ENCODE peak calls at places on chromosomes 5 and 9, in four cellular contexts. A, E, F and R are unnamed samples.
A peak's percentile ranks its signal among the peaks of the same experiment; 100 is the strongest.

GRCh38 chr5:31860726-31861432 is 221.9 kb downstream of the PDZD2 start:
- DNase-seq in F (no peak), A (peak; percentile 10), E (no peak), R (no peak)

GRCh38 chr5:126455728-126456127 is 32.5 kb downstream of the GRAMD2B start:
- DNase-seq in E (no peak), F (no peak), A (no peak), R (no peak)

GRCh38 chr9:128456613-128457061 is 831 bp downstream of the ODF2 start:
- DNase-seq in F (peak; percentile 80), E (peak; percentile 89), A (peak; percentile 61), R (peak; percentile 96)

GRCh38 chr5:138986186-138986775 is 111.1 kb upstream of the LRRTM2 start:
- DNase-seq in A (no peak), E (no peak), F (no peak), R (peak; percentile 3)

GRCh38 chr5:83866191-83866590 is 145.5 kb upstream of the HAPLN1 start:
- DNase-seq in E (no peak), A (no peak), F (no peak), R (no peak)

GRCh38 chr5:4651811-4652565 is 488.1 kb upstream of the ADAMTS16 start:
- DNase-seq in F (no peak), E (peak; percentile 16), A (no peak), R (no peak)

GRCh38 chr5:80037366-80037765 is 2.2 kb downstream of the THBS4 start:
- DNase-seq in F (no peak), A (no peak), E (no peak), R (no peak)

GRCh38 chr5:43400082-43400481 is 12.1 kb downstream of the CCL28 start:
- DNase-seq in F (no peak), E (no peak), A (no peak), R (no peak)

GRCh38 chr9:37415011-37415719 is 7.3 kb upstream of the GRHPR start:
- DNase-seq in A (peak; percentile 72), F (peak; percentile 77), E (peak; percentile 92), R (peak; percentile 85)

GRCh38 chr5:22852807-22853670 is at the start of gene CDH12:
- DNase-seq in A (peak; percentile 4), E (peak; percentile 73), F (no peak), R (peak; percentile 48)

GRCh38 chr5:94057655-94058054 is 316.3 kb upstream of the POU5F2 start:
- DNase-seq in F (no peak), E (peak; percentile 42), A (no peak), R (peak; percentile 36)

GRCh38 chr9:115739096-115739875 is 414.3 kb upstream of the PAPPA start:
- DNase-seq in A (no peak), E (no peak), F (no peak), R (no peak)

GRCh38 chr5:66209350-66209749 is 65.2 kb downstream of the SREK1 start:
- DNase-seq in F (no peak), E (peak; percentile 19), A (no peak), R (no peak)

GRCh38 chr5:88144219-88145040 is 124.2 kb downstream of the TMEM161B start:
- DNase-seq in E (peak; percentile 63), A (no peak), F (no peak), R (peak; percentile 43)

GRCh38 chr5:176570044-176570443 is 20.9 kb downstream of the CDHR2 start:
- DNase-seq in E (no peak), F (no peak), A (no peak), R (no peak)

GRCh38 chr9:135346438-135347050 is 133.0 kb upstream of the PPP1R26 start:
- DNase-seq in F (no peak), E (no peak), A (no peak), R (no peak)

GRCh38 chr9:111866976-111867375 is 29.6 kb upstream of the UGCG start:
- DNase-seq in E (no peak), A (peak; percentile 4), F (no peak), R (no peak)

GRCh38 chr5:72383280-72384205 is 63.4 kb downstream of the PTCD2 start:
- DNase-seq in E (no peak), A (no peak), F (no peak), R (no peak)

GRCh38 chr5:143614831-143615230 is 197.1 kb upstream of the HMHB1 start:
- DNase-seq in E (no peak), A (no peak), F (no peak), R (no peak)

GRCh38 chr9:14245901-14246525 is 67.9 kb downstream of the NFIB start:
- DNase-seq in E (no peak), F (no peak), A (no peak), R (no peak)

GRCh38 chr5:137055271-137055872 is 443.8 kb downstream of the SPOCK1 start:
- DNase-seq in A (no peak), E (no peak), F (no peak), R (no peak)

GRCh38 chr5:157025093-157025698 is 33.7 kb downstream of the HAVCR1 start:
- DNase-seq in E (no peak), A (peak; percentile 61), F (no peak), R (no peak)

GRCh38 chr5:93189707-93190120 is 391.3 kb downstream of the NR2F1-AS1 start:
- DNase-seq in E (no peak), F (no peak), A (no peak), R (no peak)

GRCh38 chr5:53984987-53985386 is 325.4 kb downstream of the ARL15 start:
- DNase-seq in F (no peak), A (no peak), E (peak; percentile 14), R (peak; percentile 37)

DNA sequence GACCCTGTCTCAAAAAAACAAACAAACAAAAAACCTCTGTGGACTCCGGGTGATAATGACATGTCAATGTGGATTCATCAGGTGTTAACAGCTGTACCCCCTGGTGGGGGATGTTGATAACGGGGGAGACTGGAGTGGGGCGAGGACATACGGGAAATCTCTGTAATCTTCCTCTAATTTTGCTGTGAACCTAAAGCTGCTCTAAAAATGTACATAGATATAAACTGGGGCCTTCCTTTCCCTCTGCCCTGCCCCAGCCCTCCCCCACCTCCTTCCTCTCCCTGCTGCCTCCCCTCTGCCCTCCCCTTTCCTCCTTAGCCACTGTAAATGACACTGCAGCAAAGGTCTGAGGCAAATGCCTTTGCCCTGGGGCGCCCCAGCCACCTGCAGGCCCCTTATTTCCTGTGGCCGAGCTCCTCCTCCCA is 1.4 kb upstream of the CEL start:
- DNase-seq in A (peak; percentile 20), E (peak; percentile 33), F (no peak), R (peak; percentile 59)
- H3K4me3 ChIP-seq in A (no peak overlapping the region), E (peak overlapping the region; percentile 29), F (no peak overlapping the region), R (no peak overlapping the region)

GRCh38 chr9:130463763-130464745 is 19.3 kb downstream of the ASS1 start:
- DNase-seq in A (no peak), E (no peak), F (no peak), R (no peak)
- H3K27me3 ChIP-seq in A (peaks cover 9% of the 10 kb centered on the region), E (no peaks in the 10 kb centered on the region), F (no peaks in the 10 kb centered on the region), R (no peaks in the 10 kb centered on the region)

GRCh38 chr5:56851258-56851941 is 36.1 kb downstream of the MAP3K1 start:
- DNase-seq in F (no peak), E (no peak), A (no peak), R (no peak)
- H3K4me3 ChIP-seq in F (no peak overlapping the region), E (no peak overlapping the region), A (no peak overlapping the region), R (no peak overlapping the region)

GRCh38 chr5:174750720-174751119 is 26.3 kb downstream of the MSX2 start:
- DNase-seq in A (no peak), F (no peak), E (no peak), R (no peak)
- H3K27me3 ChIP-seq in A (peaks cover 9% of the 10 kb centered on the region), F (no peaks in the 10 kb centered on the region), E (peaks cover 71% of the 10 kb centered on the region), R (peaks cover 45% of the 10 kb centered on the region)

DNA sequence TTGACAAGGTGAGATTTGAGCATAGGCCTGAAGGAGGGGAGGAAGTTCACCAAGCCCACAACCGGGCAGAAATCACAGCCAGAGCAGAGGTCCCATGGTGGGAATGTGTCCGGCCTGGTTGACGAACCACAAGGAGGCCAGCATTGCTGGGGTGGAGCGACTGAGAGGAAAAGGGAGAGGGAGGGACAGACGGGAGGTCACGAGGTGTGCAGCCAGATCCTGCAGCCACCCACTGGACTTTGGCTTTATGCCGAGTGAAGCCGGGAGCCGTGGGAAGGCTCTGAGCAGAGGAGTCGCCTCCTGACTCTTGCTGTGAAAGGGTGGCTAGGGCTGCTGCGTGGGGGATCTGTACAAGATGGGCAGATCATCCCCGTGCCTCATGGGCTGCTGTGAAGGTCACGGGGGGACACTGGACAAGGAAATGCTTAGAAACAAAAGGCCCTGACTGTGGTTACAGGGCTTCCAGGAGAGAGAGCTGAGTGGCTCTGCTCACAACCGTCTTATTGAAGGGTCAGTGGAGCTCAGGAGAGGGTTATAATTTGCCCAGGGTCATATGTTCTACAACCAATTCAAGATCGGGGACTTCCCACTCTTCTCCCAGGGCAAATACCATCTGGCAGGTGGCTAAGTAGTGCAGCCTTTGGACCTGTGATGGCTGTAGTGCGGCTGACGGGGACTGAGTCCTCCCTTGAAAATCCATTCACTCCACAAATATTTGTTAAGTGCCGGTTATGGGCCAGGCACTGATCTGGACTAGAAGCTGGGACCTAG is 15.6 kb upstream of the CD74 start:
- DNase-seq in A (no peak), E (no peak), F (no peak), R (no peak)
- H3K4me3 ChIP-seq in A (no peak overlapping the region), E (no peak overlapping the region), F (no peak overlapping the region), R (no peak overlapping the region)

GRCh38 chr5:2755811-2756210 is 4.3 kb upstream of the IRX2 start:
- DNase-seq in E (no peak), F (no peak), A (no peak), R (no peak)

GRCh38 chr5:2757563-2758311 is 6.3 kb upstream of the IRX2 start:
- DNase-seq in A (no peak), E (peak; percentile 70), F (no peak), R (no peak)

GRCh38 chr5:2755371-2755715 is 3.9 kb upstream of the IRX2 start:
- DNase-seq in A (no peak), E (no peak), F (no peak), R (no peak)

GRCh38 chr5:2756211-2756746 is 4.8 kb upstream of the IRX2 start:
- DNase-seq in E (peak; percentile 95), A (no peak), F (no peak), R (peak; percentile 94)

DNA sequence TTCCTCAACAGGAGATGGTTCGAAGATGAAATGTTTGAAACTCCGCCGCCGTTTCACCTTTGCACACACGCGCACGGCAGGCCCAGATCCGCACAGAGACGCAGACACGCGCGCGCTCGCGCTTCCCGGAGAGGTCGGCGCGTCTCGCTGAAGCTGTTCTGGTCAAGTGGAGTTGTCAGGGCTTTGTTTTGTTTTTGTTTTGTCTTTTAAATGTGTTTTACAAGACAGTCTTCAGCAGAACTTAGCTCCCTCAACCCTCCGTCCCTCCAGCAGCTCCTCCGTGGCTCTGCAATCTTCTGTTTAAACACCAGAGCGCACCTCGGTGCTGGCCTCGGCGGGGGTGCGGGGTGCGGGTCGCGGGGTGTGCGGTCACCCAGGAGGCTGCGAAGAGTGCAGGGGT is 5.3 kb upstream of the IRX2 start:
- DNase-seq in E (peak; percentile 71), A (no peak), F (no peak), R (peak; percentile 76)
- H3K27me3 ChIP-seq in E (peaks cover 85% of the 10 kb centered on the region), A (no peaks in the 10 kb centered on the region), F (no peaks in the 10 kb centered on the region), R (peaks cover 60% of the 10 kb centered on the region)

GRCh38 chr9:95058121-95058785 is 259.3 kb downstream of the FANCC start:
- DNase-seq in F (no peak), A (no peak), E (no peak), R (no peak)
- H3K4me3 ChIP-seq in F (peak overlapping the region; percentile 48), A (no peak overlapping the region), E (no peak overlapping the region), R (no peak overlapping the region)

GRCh38 chr9:132541051-132541450 is 41.4 kb upstream of the BARHL1 start:
- DNase-seq in A (no peak), F (peak; percentile 26), E (no peak), R (no peak)
- H3K27me3 ChIP-seq in A (no peaks in the 10 kb centered on the region), F (no peaks in the 10 kb centered on the region), E (no peaks in the 10 kb centered on the region), R (no peaks in the 10 kb centered on the region)